ENCODE peak calls at places on chromosomes 3 and 15, in six cellular contexts. N, D, W, S, P and X are unnamed samples.

GRCh38 chr3:194521514-194522260 is 34.9 kb upstream of the ATP13A3 start:
- DNase-seq in P (peak), N (no peak), W (no peak), S (no peak), D (no peak), X (no peak)

GRCh38 chr15:72865486-72865885 is 81.9 kb upstream of the ADPGK start:
- DNase-seq in P (no peak), W (no peak), N (no peak), D (no peak), S (no peak), X (no peak)

GRCh38 chr3:130787422-130788068 is 40.9 kb upstream of the PIK3R4 start:
- DNase-seq in P (no peak), D (no peak), N (no peak), S (no peak), W (no peak), X (no peak)

GRCh38 chr3:150933473-150934008 is 28.3 kb upstream of the MINDY4B start:
- DNase-seq in D (no peak), N (no peak), P (peak), W (no peak), S (no peak), X (no peak)

GRCh38 chr3:99475229-99475628 is 163.2 kb upstream of the COL8A1 start:
- DNase-seq in S (no peak), N (no peak), D (no peak), W (no peak), P (no peak), X (no peak)

GRCh38 chr15:27817258-27817657 is 281.9 kb downstream of the OCA2 start:
- DNase-seq in P (no peak), N (no peak), S (no peak), W (no peak), D (no peak), X (no peak)

GRCh38 chr3:16378920-16379319 is 113.9 kb downstream of the OXNAD1 start:
- DNase-seq in P (peak), N (no peak), D (no peak), W (no peak), S (peak), X (no peak)

GRCh38 chr3:54557538-54558419 is 370.1 kb downstream of the LRTM1 start:
- DNase-seq in S (no peak), N (no peak), D (no peak), P (no peak), W (no peak), X (no peak)

GRCh38 chr15:65518633-65519285 is 1.3 kb upstream of the DPP8 start:
- DNase-seq in D (no peak), W (no peak), S (no peak), P (no peak), N (no peak), X (no peak)

GRCh38 chr3:72848703-72849081 is 447 bp upstream of the SHQ1 start:
- DNase-seq in D (no peak), W (no peak), P (no peak), N (no peak), S (no peak), X (peak)

GRCh38 chr15:75149911-75150709 is 51.6 kb upstream of the C15orf39 start:
- DNase-seq in W (no peak), P (peak), N (no peak), D (no peak), S (no peak), X (no peak)

GRCh38 chr15:51550841-51551240 is 71.7 kb downstream of the DMXL2 start:
- DNase-seq in D (no peak), P (no peak), N (no peak), S (no peak), W (no peak), X (no peak)